ENCODE peak calls at places on chromosome 13, in eight cellular contexts. One of them, this sample, is unnamed.

GRCh38 chr13:30744056-30744684 is 8.8 kb downstream of the ALOX5AP start:
- DNase-seq in A172: peak; percentile 80
- DNase-seq in kidney glomerular epithelial cell: no peak
- DNase-seq in activated naive CD4-positive, alpha-beta T cell treated with anti-CD3 and anti-CD28 coated beads, Interleukin-2, amount 50 U/mL, for 72 hours: peak; percentile 78
- DNase-seq in OCI-M1: peak; percentile 1
- DNase-seq in Right ventricle myocardium superior: no peak
- DNase-seq in non-pigmented ciliary epithelial cell: no peak
- DNase-seq in lower leg skin: no peak
- DNase-seq in this sample: peak; percentile 53

GRCh38 chr13:40505196-40505595 is 161.2 kb downstream of the FOXO1 start:
- DNase-seq in A172: no peak
- DNase-seq in kidney glomerular epithelial cell: peak; percentile 6
- DNase-seq in activated naive CD4-positive, alpha-beta T cell treated with anti-CD3 and anti-CD28 coated beads, Interleukin-2, amount 50 U/mL, for 72 hours: no peak
- DNase-seq in OCI-M1: no peak
- DNase-seq in Right ventricle myocardium superior: no peak
- DNase-seq in non-pigmented ciliary epithelial cell: no peak
- DNase-seq in lower leg skin: no peak
- DNase-seq in this sample: no peak

GRCh38 chr13:91203430-91203829 is 144.1 kb upstream of the MIR17HG start:
- DNase-seq in A172: no peak
- DNase-seq in kidney glomerular epithelial cell: no peak
- DNase-seq in activated naive CD4-positive, alpha-beta T cell treated with anti-CD3 and anti-CD28 coated beads, Interleukin-2, amount 50 U/mL, for 72 hours: no peak
- DNase-seq in OCI-M1: no peak
- DNase-seq in Right ventricle myocardium superior: no peak
- DNase-seq in non-pigmented ciliary epithelial cell: no peak
- DNase-seq in lower leg skin: no peak
- DNase-seq in this sample: no peak

GRCh38 chr13:97911311-97912138 is 42.0 kb upstream of the IPO5 start:
- DNase-seq in A172: peak; percentile 55
- DNase-seq in kidney glomerular epithelial cell: peak; percentile 1
- DNase-seq in activated naive CD4-positive, alpha-beta T cell treated with anti-CD3 and anti-CD28 coated beads, Interleukin-2, amount 50 U/mL, for 72 hours: peak; percentile 5
- DNase-seq in OCI-M1: peak; percentile 58
- DNase-seq in Right ventricle myocardium superior: no peak
- DNase-seq in non-pigmented ciliary epithelial cell: no peak
- DNase-seq in lower leg skin: no peak
- DNase-seq in this sample: no peak

GRCh38 chr13:34577051-34577450 is 365.0 kb upstream of the NBEA start:
- DNase-seq in A172: peak; percentile 51
- DNase-seq in kidney glomerular epithelial cell: no peak
- DNase-seq in activated naive CD4-positive, alpha-beta T cell treated with anti-CD3 and anti-CD28 coated beads, Interleukin-2, amount 50 U/mL, for 72 hours: no peak
- DNase-seq in OCI-M1: no peak
- DNase-seq in Right ventricle myocardium superior: no peak
- DNase-seq in non-pigmented ciliary epithelial cell: peak; percentile 14
- DNase-seq in lower leg skin: no peak
- DNase-seq in this sample: peak; percentile 5

GRCh38 chr13:43959291-43959690 is 79.6 kb downstream of the LACC1 start:
- DNase-seq in A172: no peak
- DNase-seq in kidney glomerular epithelial cell: no peak
- DNase-seq in activated naive CD4-positive, alpha-beta T cell treated with anti-CD3 and anti-CD28 coated beads, Interleukin-2, amount 50 U/mL, for 72 hours: no peak
- DNase-seq in OCI-M1: no peak
- DNase-seq in Right ventricle myocardium superior: no peak
- DNase-seq in non-pigmented ciliary epithelial cell: no peak
- DNase-seq in lower leg skin: no peak
- DNase-seq in this sample: no peak

GRCh38 chr13:109712187-109712601 is 74.2 kb downstream of the IRS2 start:
- DNase-seq in A172: no peak
- DNase-seq in kidney glomerular epithelial cell: no peak
- DNase-seq in activated naive CD4-positive, alpha-beta T cell treated with anti-CD3 and anti-CD28 coated beads, Interleukin-2, amount 50 U/mL, for 72 hours: no peak
- DNase-seq in OCI-M1: no peak
- DNase-seq in Right ventricle myocardium superior: no peak
- DNase-seq in non-pigmented ciliary epithelial cell: no peak
- DNase-seq in lower leg skin: no peak
- DNase-seq in this sample: peak; percentile 16

GRCh38 chr13:74270018-74270417 is 135.8 kb upstream of the KLF12 start:
- DNase-seq in A172: peak; percentile 8
- DNase-seq in kidney glomerular epithelial cell: no peak
- DNase-seq in activated naive CD4-positive, alpha-beta T cell treated with anti-CD3 and anti-CD28 coated beads, Interleukin-2, amount 50 U/mL, for 72 hours: no peak
- DNase-seq in OCI-M1: no peak
- DNase-seq in Right ventricle myocardium superior: no peak
- DNase-seq in non-pigmented ciliary epithelial cell: no peak
- DNase-seq in lower leg skin: no peak
- DNase-seq in this sample: peak; percentile 12

GRCh38 chr13:97797553-97797952 is 155.9 kb upstream of the IPO5 start:
- DNase-seq in A172: no peak
- DNase-seq in kidney glomerular epithelial cell: no peak
- DNase-seq in activated naive CD4-positive, alpha-beta T cell treated with anti-CD3 and anti-CD28 coated beads, Interleukin-2, amount 50 U/mL, for 72 hours: no peak
- DNase-seq in OCI-M1: no peak
- DNase-seq in Right ventricle myocardium superior: no peak
- DNase-seq in non-pigmented ciliary epithelial cell: no peak
- DNase-seq in lower leg skin: no peak
- DNase-seq in this sample: no peak